ENCODE peak calls at places on chromosomes 16 and 17, in seven cellular contexts. B is mesendoderm, P is mucosa of descending colon, D is sigmoid colon, T is colonic mucosa, N is fibroblast of lung, C is ovary. K is an unnamed sample. For H3K4me1, the result is how much of the 10 kb centered on the place peaks cover.

GRCh38 chr16:88357306-88358032 is 25.3 kb upstream of the ZNF469 start:
- DNase-seq in D (peak), P (peak), T (no peak), N (no peak), C (no peak), B (no peak), K (no peak)

GRCh38 chr16:89599451-89599858 is 14.0 kb upstream of the DPEP1 start:
- DNase-seq in C (no peak), D (no peak), B (peak), T (peak), P (no peak), N (no peak), K (peak)

GRCh38 chr16:27326738-27327585 is 13.2 kb downstream of the IL4R start:
- DNase-seq in P (peak), D (peak), N (peak), B (peak), C (peak), T (peak), K (peak)

GRCh38 chr16:88437367-88437964 is 15.6 kb upstream of the ZFPM1 start:
- DNase-seq in B (peak), N (peak), C (peak), D (no peak), P (no peak), T (peak), K (peak)

GRCh38 chr17:80753946-80754345 is 209.3 kb downstream of the RPTOR start:
- DNase-seq in C (no peak), N (no peak), P (no peak), T (no peak), D (peak), B (no peak), K (no peak)

GRCh38 chr17:68061512-68062313 is 26.2 kb downstream of the KPNA2 start:
- DNase-seq in D (no peak), B (no peak), C (no peak), T (no peak), N (no peak), P (no peak), K (no peak)

GRCh38 chr17:7221281-7222092 is 1.7 kb downstream of the ACADVL start:
- DNase-seq in P (no peak), T (no peak), D (peak), C (no peak), B (no peak), N (no peak), K (no peak)

GRCh38 chr17:3576970-3577369 is 19.4 kb upstream of the TRPV3 start:
- DNase-seq in D (no peak), N (no peak), B (no peak), C (no peak), P (no peak), T (no peak), K (no peak)

GRCh38 chr16:16120044-16120381 is 103.3 kb downstream of the ABCC6 start:
- DNase-seq in C (no peak), B (no peak), P (peak), D (no peak), T (peak), N (no peak), K (no peak)

GRCh38 chr17:33640629-33641028 is 347.5 kb upstream of the ASIC2 start:
- DNase-seq in T (no peak), C (no peak), N (no peak), D (no peak), B (peak), P (no peak), K (peak)

GRCh38 chr17:56297142-56297541 is 143.9 kb downstream of the ANKFN1 start:
- DNase-seq in D (no peak), N (peak), P (no peak), T (no peak), C (no peak), B (no peak), K (no peak)

GRCh38 chr17:49553676-49554335 is 21.9 kb upstream of the NXPH3 start:
- DNase-seq in P (no peak), D (no peak), C (no peak), N (no peak), B (no peak), T (no peak), K (peak)

GRCh38 chr16:12449795-12450194 is 353.9 kb downstream of the CPPED1 start:
- DNase-seq in D (peak), B (no peak), T (no peak), N (no peak), P (no peak), C (no peak), K (no peak)

GRCh38 chr16:57576429-57576870 is 34.0 kb downstream of the ADGRG5 start:
- DNase-seq in N (peak), D (peak), C (peak), P (no peak), T (peak), B (peak), K (peak)

GRCh38 chr16:17469011-17469741 is 1.6 kb downstream of the XYLT1 start:
- DNase-seq in T (peak), C (no peak), N (peak), P (no peak), D (no peak), B (peak), K (peak)

GRCh38 chr16:3467920-3468319 is 24.4 kb downstream of the NAA60 start:
- DNase-seq in P (no peak), D (no peak), N (peak), T (no peak), B (peak), C (no peak), K (no peak)

GRCh38 chr17:37088459-37088858 is 139.7 kb downstream of the AATF start:
- DNase-seq in B (no peak), N (no peak), D (no peak), C (no peak), P (no peak), T (no peak), K (no peak)

GRCh38 chr16:2495041-2495440 is 18.7 kb upstream of the ATP6V0C start:
- DNase-seq in D (no peak), N (no peak), P (no peak), B (no peak), C (no peak), T (no peak), K (no peak)

GRCh38 chr16:52114414-52114813 is 432.5 kb downstream of the TOX3 start:
- DNase-seq in D (no peak), T (no peak), P (no peak), C (no peak), N (no peak), B (peak), K (no peak)

GRCh38 chr17:50355701-50356341 is 9.9 kb downstream of the XYLT2 start:
- DNase-seq in P (no peak), T (no peak), D (peak), B (no peak), C (no peak), N (no peak), K (no peak)

GRCh38 chr17:2111691-2112090 is 56.8 kb downstream of the HIC1 start:
- DNase-seq in D (no peak), B (no peak), P (no peak), C (no peak), N (peak), T (no peak), K (no peak)

GRCh38 chr16:78748471-78748929 is 649.0 kb downstream of the WWOX start:
- DNase-seq in B (no peak), N (no peak), C (no peak), P (no peak), D (no peak), T (no peak), K (no peak)

GRCh38 chr17:72387487-72387886 is 266.7 kb downstream of the SOX9 start:
- DNase-seq in B (peak), N (peak), D (no peak), C (no peak), T (no peak), P (no peak), K (no peak)

GRCh38 chr17:72387969-72388368 is 267.1 kb downstream of the SOX9 start:
- DNase-seq in N (no peak), B (no peak), C (no peak), P (no peak), D (no peak), T (no peak), K (no peak)

GRCh38 chr17:72383053-72383847 is 262.4 kb downstream of the SOX9 start:
- DNase-seq in D (no peak), T (no peak), B (peak), N (peak), C (no peak), P (peak), K (peak)

GRCh38 chr17:72386619-72387237 is 265.9 kb downstream of the SOX9 start:
- DNase-seq in T (no peak), B (no peak), P (no peak), D (no peak), C (no peak), N (peak), K (no peak)

DNA sequence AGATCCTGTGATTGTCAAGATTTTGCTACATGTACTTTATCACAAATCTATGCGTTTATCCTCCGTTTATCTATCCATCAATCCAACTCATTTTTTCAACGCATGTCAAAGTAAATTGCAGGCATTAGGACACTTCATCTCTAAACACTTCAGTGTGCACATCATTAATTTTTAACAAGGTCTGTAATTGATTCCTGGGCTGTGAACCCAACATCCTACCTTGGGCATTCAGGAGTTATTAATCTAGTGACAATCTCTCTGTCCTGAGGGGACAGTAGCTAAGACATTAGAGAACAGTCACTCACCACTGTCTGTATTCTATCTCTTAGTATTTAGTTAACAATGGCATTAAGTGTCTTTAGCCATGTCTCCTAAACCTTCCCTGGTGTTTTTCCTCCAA is 264.7 kb downstream of the SOX9 start:
- DNase-seq in D (no peak), N (no peak), T (no peak), C (no peak), B (no peak), P (no peak), K (no peak)
- H3K4me1 ChIP-seq in D (under half), N (under half), T (under half), C (under half), B (under half), P (under half), K (under half)

GRCh38 chr17:40475234-40476210 is 25.9 kb downstream of the TNS4 start:
- DNase-seq in T (no peak), B (no peak), N (no peak), P (no peak), C (peak), D (no peak), K (no peak)
- H3K4me1 ChIP-seq in T (under half), B (under half), N (under half), P (under half), C (under half), D (half or more), K (under half)

GRCh38 chr17:57444632-57445031 is 188.3 kb downstream of the MSI2 start:
- DNase-seq in T (no peak), N (no peak), P (no peak), B (peak), C (no peak), D (no peak), K (peak)

GRCh38 chr17:57445051-57445450 is 188.7 kb downstream of the MSI2 start:
- DNase-seq in P (no peak), B (peak), T (no peak), N (no peak), C (no peak), D (no peak), K (no peak)

GRCh38 chr17:57448288-57449283 is 192.3 kb downstream of the MSI2 start:
- DNase-seq in T (no peak), D (no peak), P (no peak), N (no peak), B (no peak), C (no peak), K (no peak)

GRCh38 chr17:57445772-57446472 is 189.6 kb downstream of the MSI2 start:
- DNase-seq in T (no peak), B (no peak), C (no peak), N (no peak), P (no peak), D (no peak), K (no peak)

GRCh38 chr17:57447357-57448019 is 191.2 kb downstream of the MSI2 start:
- DNase-seq in P (no peak), N (no peak), B (no peak), D (no peak), C (no peak), T (no peak), K (no peak)
- H3K4me1 ChIP-seq in P (under half), N (under half), B (under half), D (under half), C (under half), T (under half), K (under half)

DNA sequence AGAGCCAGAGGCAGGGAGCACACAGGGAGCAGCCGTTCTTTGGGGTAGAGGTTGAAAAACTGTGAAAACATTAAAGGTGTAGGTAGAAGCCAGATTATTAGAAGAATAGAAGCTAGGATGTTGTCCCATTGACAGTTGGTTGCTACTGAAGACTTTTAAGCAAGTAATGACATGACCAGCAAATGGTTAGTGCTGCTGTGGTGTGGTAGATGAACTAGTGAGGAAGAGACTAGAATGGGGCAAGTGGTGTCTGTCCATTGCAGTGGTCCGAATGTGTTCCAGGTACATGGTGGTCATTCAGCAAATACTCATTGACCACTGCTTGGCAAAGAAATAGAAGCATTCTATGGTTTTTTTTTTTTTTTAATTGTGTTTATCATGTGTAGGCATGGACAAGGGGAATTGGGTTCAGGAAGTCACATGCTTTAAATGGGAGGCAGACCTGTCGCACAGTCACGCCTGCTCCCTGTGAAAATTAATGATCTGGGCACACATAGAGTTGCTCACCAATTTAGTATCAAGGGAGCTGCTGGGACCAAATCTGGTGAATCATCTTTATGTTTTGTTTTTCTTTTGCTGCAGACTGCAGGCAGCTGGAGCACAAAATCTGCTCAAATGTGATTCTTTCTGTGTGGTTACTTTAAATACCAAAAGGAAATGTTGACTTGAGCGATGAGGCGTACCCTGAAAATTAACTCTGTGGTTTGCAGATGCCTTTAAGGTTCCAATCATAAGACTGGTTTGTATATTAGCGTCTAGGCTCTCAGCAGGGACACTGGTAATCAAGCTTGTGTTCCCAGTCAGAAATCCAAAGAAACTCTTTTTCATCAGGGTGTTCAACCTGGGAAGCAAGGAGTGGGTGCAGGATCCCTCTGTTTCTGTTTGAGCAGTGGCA is 30.7 kb downstream of the YPEL2 start:
- DNase-seq in B (no peak), C (no peak), P (no peak), N (peak), D (peak), T (no peak), K (no peak)
- H3K4me1 ChIP-seq in B (under half), C (under half), P (under half), N (under half), D (half or more), T (under half), K (half or more)

K was measured in neural progenitor cell.